ENCODE peak calls at places on chromosome 5, in five cellular contexts. One of them, this sample, is unnamed.

GRCh38 chr5:72600401-72600981 is 93.3 kb upstream of the ZNF366 start:
- DNase-seq in fibroblast of lung: peak; percentile 92
- DNase-seq in psoas muscle: no peak
- DNase-seq in neuronal stem cell: no peak
- DNase-seq in breast epithelium: no peak
- DNase-seq in this sample: no peak

GRCh38 chr5:107248065-107248695 is 422.6 kb downstream of the EFNA5 start:
- DNase-seq in fibroblast of lung: peak; percentile 68
- DNase-seq in psoas muscle: peak; percentile 40
- DNase-seq in neuronal stem cell: peak; percentile 48
- DNase-seq in breast epithelium: no peak
- DNase-seq in this sample: no peak

GRCh38 chr5:180331647-180331950 is 21.5 kb downstream of the GFPT2 start:
- DNase-seq in fibroblast of lung: no peak
- DNase-seq in psoas muscle: no peak
- DNase-seq in neuronal stem cell: peak; percentile 35
- DNase-seq in breast epithelium: no peak
- DNase-seq in this sample: no peak

GRCh38 chr5:140556438-140556837 is 835 bp downstream of the SRA1 start:
- DNase-seq in fibroblast of lung: peak; percentile 57
- DNase-seq in psoas muscle: no peak
- DNase-seq in neuronal stem cell: no peak
- DNase-seq in breast epithelium: no peak
- DNase-seq in this sample: no peak

GRCh38 chr5:174411513-174411819 is 312.9 kb upstream of the MSX2 start:
- DNase-seq in fibroblast of lung: no peak
- DNase-seq in psoas muscle: no peak
- DNase-seq in neuronal stem cell: no peak
- DNase-seq in breast epithelium: no peak
- DNase-seq in this sample: no peak

GRCh38 chr5:19322716-19323485 is 665.1 kb downstream of the CDH18 start:
- DNase-seq in fibroblast of lung: peak; percentile 75
- DNase-seq in psoas muscle: no peak
- DNase-seq in neuronal stem cell: no peak
- DNase-seq in breast epithelium: no peak
- DNase-seq in this sample: no peak

GRCh38 chr5:110345623-110346022 is 380.8 kb downstream of the TMEM232 start:
- DNase-seq in fibroblast of lung: no peak
- DNase-seq in psoas muscle: no peak
- DNase-seq in neuronal stem cell: no peak
- DNase-seq in breast epithelium: no peak
- DNase-seq in this sample: no peak

GRCh38 chr5:10262121-10262774 is 12.2 kb downstream of the CCT5 start:
- DNase-seq in fibroblast of lung: no peak
- DNase-seq in psoas muscle: no peak
- DNase-seq in neuronal stem cell: no peak
- DNase-seq in breast epithelium: no peak
- DNase-seq in this sample: no peak

GRCh38 chr5:56460681-56461191 is 227.6 kb upstream of the ANKRD55 start:
- DNase-seq in fibroblast of lung: no peak
- DNase-seq in psoas muscle: no peak
- DNase-seq in neuronal stem cell: no peak
- DNase-seq in breast epithelium: no peak
- DNase-seq in this sample: no peak

GRCh38 chr5:160534125-160534524 is 112.5 kb downstream of the PTTG1 start:
- DNase-seq in fibroblast of lung: no peak
- DNase-seq in psoas muscle: no peak
- DNase-seq in neuronal stem cell: no peak
- DNase-seq in breast epithelium: no peak
- DNase-seq in this sample: no peak

GRCh38 chr5:75681125-75681830 is 36.0 kb downstream of the POC5 start:
- DNase-seq in fibroblast of lung: peak; percentile 71
- DNase-seq in psoas muscle: no peak
- DNase-seq in neuronal stem cell: no peak
- DNase-seq in breast epithelium: no peak
- DNase-seq in this sample: no peak

GRCh38 chr5:129460121-129460950 is at the start of gene ADAMTS19:
- DNase-seq in fibroblast of lung: peak; percentile 44
- DNase-seq in psoas muscle: no peak
- DNase-seq in neuronal stem cell: peak; percentile 17
- DNase-seq in breast epithelium: no peak
- DNase-seq in this sample: no peak

GRCh38 chr5:61322738-61323429 is 9.2 kb upstream of the ZSWIM6 start:
- DNase-seq in fibroblast of lung: peak; percentile 68
- DNase-seq in psoas muscle: no peak
- DNase-seq in neuronal stem cell: no peak
- DNase-seq in breast epithelium: no peak
- DNase-seq in this sample: no peak

GRCh38 chr5:128084228-128085167 is 932 bp downstream of the SLC12A2 start:
- DNase-seq in fibroblast of lung: no peak
- DNase-seq in psoas muscle: peak; percentile 44
- DNase-seq in neuronal stem cell: peak; percentile 18
- DNase-seq in breast epithelium: peak; percentile 26
- DNase-seq in this sample: peak; percentile 4

GRCh38 chr5:126339215-126339805 is 83.9 kb upstream of the GRAMD2B start:
- DNase-seq in fibroblast of lung: peak; percentile 83
- DNase-seq in psoas muscle: no peak
- DNase-seq in neuronal stem cell: peak; percentile 50
- DNase-seq in breast epithelium: peak; percentile 32
- DNase-seq in this sample: peak; percentile 29

GRCh38 chr5:56279979-56280378 is 46.8 kb upstream of the ANKRD55 start:
- DNase-seq in fibroblast of lung: peak; percentile 78
- DNase-seq in psoas muscle: no peak
- DNase-seq in neuronal stem cell: no peak
- DNase-seq in breast epithelium: peak; percentile 41
- DNase-seq in this sample: no peak

GRCh38 chr5:161778796-161779195 is 69.1 kb upstream of the GABRA1 start:
- DNase-seq in fibroblast of lung: no peak
- DNase-seq in psoas muscle: no peak
- DNase-seq in neuronal stem cell: no peak
- DNase-seq in breast epithelium: no peak
- DNase-seq in this sample: no peak

GRCh38 chr5:180090769-180091546 is 19.4 kb upstream of the RNF130 start:
- DNase-seq in fibroblast of lung: peak; percentile 33
- DNase-seq in psoas muscle: no peak
- DNase-seq in neuronal stem cell: no peak
- DNase-seq in breast epithelium: peak; percentile 27
- DNase-seq in this sample: no peak

GRCh38 chr5:43075319-43076293 is 35.5 kb upstream of the ANXA2R start:
- DNase-seq in fibroblast of lung: no peak
- DNase-seq in psoas muscle: peak; percentile 76
- DNase-seq in neuronal stem cell: no peak
- DNase-seq in breast epithelium: no peak
- DNase-seq in this sample: peak; percentile 21

GRCh38 chr5:154771383-154771901 is 16.3 kb downstream of the LARP1 start:
- DNase-seq in fibroblast of lung: peak; percentile 89
- DNase-seq in psoas muscle: no peak
- DNase-seq in neuronal stem cell: peak; percentile 24
- DNase-seq in breast epithelium: peak; percentile 52
- DNase-seq in this sample: no peak

GRCh38 chr5:3787604-3788003 is 192.0 kb downstream of the IRX1 start:
- DNase-seq in fibroblast of lung: no peak
- DNase-seq in psoas muscle: no peak
- DNase-seq in neuronal stem cell: no peak
- DNase-seq in breast epithelium: no peak
- DNase-seq in this sample: no peak

GRCh38 chr5:175803736-175804480 is 67.5 kb upstream of the CPLX2 start:
- DNase-seq in fibroblast of lung: no peak
- DNase-seq in psoas muscle: no peak
- DNase-seq in neuronal stem cell: no peak
- DNase-seq in breast epithelium: no peak
- DNase-seq in this sample: no peak

GRCh38 chr5:56026863-56027300 is 32.1 kb upstream of the IL6ST start:
- DNase-seq in fibroblast of lung: peak; percentile 80
- DNase-seq in psoas muscle: no peak
- DNase-seq in neuronal stem cell: no peak
- DNase-seq in breast epithelium: no peak
- DNase-seq in this sample: no peak

GRCh38 chr5:64635056-64635686 is 55.1 kb upstream of the SHISAL2B start:
- DNase-seq in fibroblast of lung: peak; percentile 62
- DNase-seq in psoas muscle: no peak
- DNase-seq in neuronal stem cell: peak; percentile 47
- DNase-seq in breast epithelium: no peak
- DNase-seq in this sample: no peak

GRCh38 chr5:56525117-56525516 is 290.2 kb upstream of the MAP3K1 start:
- DNase-seq in fibroblast of lung: peak; percentile 24
- DNase-seq in psoas muscle: no peak
- DNase-seq in neuronal stem cell: no peak
- DNase-seq in breast epithelium: no peak
- DNase-seq in this sample: peak; percentile 45

GRCh38 chr5:110702704-110703103 is 23.8 kb downstream of the TMEM232 start:
- DNase-seq in fibroblast of lung: peak; percentile 11
- DNase-seq in psoas muscle: no peak
- DNase-seq in neuronal stem cell: no peak
- DNase-seq in breast epithelium: no peak
- DNase-seq in this sample: no peak

GRCh38 chr5:6361101-6361500 is 17.2 kb downstream of the MED10 start:
- DNase-seq in fibroblast of lung: no peak
- DNase-seq in psoas muscle: no peak
- DNase-seq in neuronal stem cell: no peak
- DNase-seq in breast epithelium: no peak
- DNase-seq in this sample: no peak

GRCh38 chr5:149632311-149633251 is 51.3 kb downstream of the ARHGEF37 start:
- DNase-seq in fibroblast of lung: peak; percentile 45
- DNase-seq in psoas muscle: no peak
- DNase-seq in neuronal stem cell: no peak
- DNase-seq in breast epithelium: no peak
- DNase-seq in this sample: no peak
- H3K27ac ChIP-seq in fibroblast of lung: no peak overlapping the region
- H3K27ac ChIP-seq in psoas muscle: peak overlapping the region; percentile 25
- H3K27ac ChIP-seq in neuronal stem cell: no peak overlapping the region
- H3K27ac ChIP-seq in breast epithelium: no peak overlapping the region
- H3K27ac ChIP-seq in this sample: no peak overlapping the region

GRCh38 chr5:95730011-95730700 is 980 bp upstream of the RHOBTB3 start:
- DNase-seq in fibroblast of lung: no peak
- DNase-seq in psoas muscle: no peak
- DNase-seq in neuronal stem cell: no peak
- DNase-seq in breast epithelium: no peak
- DNase-seq in this sample: no peak
- H3K4me1 ChIP-seq in fibroblast of lung: peaks cover 24% of the 10 kb centered on the region
- H3K4me1 ChIP-seq in psoas muscle: peaks cover 49% of the 10 kb centered on the region
- H3K4me1 ChIP-seq in neuronal stem cell: peaks cover 35% of the 10 kb centered on the region
- H3K4me1 ChIP-seq in breast epithelium: no peaks in the 10 kb centered on the region
- H3K4me1 ChIP-seq in this sample: peaks cover 51% of the 10 kb centered on the region

GRCh38 chr5:145246379-145246778 is 588.8 kb downstream of the PRELID2 start:
- DNase-seq in fibroblast of lung: no peak
- DNase-seq in psoas muscle: no peak
- DNase-seq in neuronal stem cell: no peak
- DNase-seq in breast epithelium: no peak
- DNase-seq in this sample: no peak
- H3K4me3 ChIP-seq in fibroblast of lung: no peak overlapping the region
- H3K4me3 ChIP-seq in psoas muscle: no peak overlapping the region
- H3K4me3 ChIP-seq in neuronal stem cell: no peak overlapping the region
- H3K4me3 ChIP-seq in breast epithelium: no peak overlapping the region
- H3K4me3 ChIP-seq in this sample: no peak overlapping the region

DNA sequence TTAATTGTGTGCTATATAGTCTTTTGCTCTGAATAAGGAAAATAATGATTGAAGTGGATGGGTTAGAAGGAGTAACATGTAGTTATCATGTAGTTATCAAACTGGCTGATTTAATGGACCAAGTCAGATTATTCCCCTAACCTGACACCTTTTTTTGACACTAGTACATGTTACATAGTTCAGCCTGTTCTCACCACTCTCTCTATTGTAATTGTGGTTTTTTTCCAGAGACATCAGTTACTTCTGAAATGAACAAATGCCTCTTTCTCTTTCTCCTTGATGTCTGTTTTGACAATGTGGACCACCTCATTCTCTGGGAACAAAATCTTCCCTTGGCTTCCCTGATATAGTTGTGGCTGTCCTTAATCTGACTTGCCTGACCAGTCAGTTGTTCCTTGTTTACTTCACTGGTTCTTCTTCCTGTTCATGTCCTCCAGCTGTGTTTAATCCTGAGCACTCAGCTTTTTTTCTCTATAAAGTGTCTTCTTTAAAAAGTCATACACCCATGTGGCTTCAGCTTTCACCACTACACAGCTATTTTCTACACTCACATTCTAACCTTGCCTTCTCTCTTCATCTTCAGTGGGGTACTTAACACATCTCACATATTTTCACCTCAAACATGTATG is 243.4 kb downstream of the ARRDC3 start:
- DNase-seq in fibroblast of lung: peak; percentile 57
- DNase-seq in psoas muscle: no peak
- DNase-seq in neuronal stem cell: no peak
- DNase-seq in breast epithelium: no peak
- DNase-seq in this sample: no peak
- H3K27ac ChIP-seq in fibroblast of lung: no peak overlapping the region
- H3K27ac ChIP-seq in psoas muscle: no peak overlapping the region
- H3K27ac ChIP-seq in neuronal stem cell: no peak overlapping the region
- H3K27ac ChIP-seq in breast epithelium: peak overlapping the region; percentile 77
- H3K27ac ChIP-seq in this sample: no peak overlapping the region